ENCODE peak calls at places on chromosome 20, in four cellular contexts. One of them, this sample, is unnamed. For H3K4me1, the result is how much of the 10 kb centered on the place peaks cover.

GRCh38 chr20:36745234-36745926 is 510 bp downstream of the NDRG3 start:
- DNase-seq in stomach: peak
- DNase-seq in HCT116: no peak
- DNase-seq in right lobe of liver: peak
- DNase-seq in this sample: peak

GRCh38 chr20:50824137-50824536 is 29.3 kb downstream of the BCAS4 start:
- DNase-seq in stomach: peak
- DNase-seq in HCT116: no peak
- DNase-seq in right lobe of liver: no peak
- DNase-seq in this sample: peak

GRCh38 chr20:57106030-57106682 is 160.3 kb downstream of the BMP7 start:
- DNase-seq in stomach: no peak
- DNase-seq in HCT116: peak
- DNase-seq in right lobe of liver: no peak
- DNase-seq in this sample: no peak

GRCh38 chr20:49400410-49400809 is 82.1 kb downstream of the KCNB1 start:
- DNase-seq in stomach: no peak
- DNase-seq in HCT116: no peak
- DNase-seq in right lobe of liver: no peak
- DNase-seq in this sample: peak

GRCh38 chr20:58017237-58017969 is 211.1 kb downstream of the ANKRD60 start:
- DNase-seq in stomach: peak
- DNase-seq in HCT116: peak
- DNase-seq in right lobe of liver: no peak
- DNase-seq in this sample: peak

GRCh38 chr20:57500941-57501340 is 24.0 kb downstream of the CTCFL start:
- DNase-seq in stomach: no peak
- DNase-seq in HCT116: no peak
- DNase-seq in right lobe of liver: no peak
- DNase-seq in this sample: no peak

GRCh38 chr20:8303651-8304050 is 171.6 kb downstream of the PLCB1 start:
- DNase-seq in stomach: no peak
- DNase-seq in HCT116: no peak
- DNase-seq in right lobe of liver: no peak
- DNase-seq in this sample: no peak

GRCh38 chr20:56581701-56582100 is 47.4 kb upstream of the TFAP2C start:
- DNase-seq in stomach: no peak
- DNase-seq in HCT116: no peak
- DNase-seq in right lobe of liver: peak
- DNase-seq in this sample: no peak

GRCh38 chr20:57509665-57510237 is 15.2 kb downstream of the CTCFL start:
- DNase-seq in stomach: peak
- DNase-seq in HCT116: peak
- DNase-seq in right lobe of liver: no peak
- DNase-seq in this sample: no peak

GRCh38 chr20:5844063-5844681 is 94.0 kb downstream of the SHLD1 start:
- DNase-seq in stomach: no peak
- DNase-seq in HCT116: peak
- DNase-seq in right lobe of liver: no peak
- DNase-seq in this sample: no peak

GRCh38 chr20:62387993-62388635 is 1.2 kb downstream of the RPS21 start:
- DNase-seq in stomach: no peak
- DNase-seq in HCT116: no peak
- DNase-seq in right lobe of liver: no peak
- DNase-seq in this sample: no peak

GRCh38 chr20:49694450-49695071 is 19.1 kb downstream of the B4GALT5 start:
- DNase-seq in stomach: no peak
- DNase-seq in HCT116: no peak
- DNase-seq in right lobe of liver: no peak
- DNase-seq in this sample: no peak

DNA sequence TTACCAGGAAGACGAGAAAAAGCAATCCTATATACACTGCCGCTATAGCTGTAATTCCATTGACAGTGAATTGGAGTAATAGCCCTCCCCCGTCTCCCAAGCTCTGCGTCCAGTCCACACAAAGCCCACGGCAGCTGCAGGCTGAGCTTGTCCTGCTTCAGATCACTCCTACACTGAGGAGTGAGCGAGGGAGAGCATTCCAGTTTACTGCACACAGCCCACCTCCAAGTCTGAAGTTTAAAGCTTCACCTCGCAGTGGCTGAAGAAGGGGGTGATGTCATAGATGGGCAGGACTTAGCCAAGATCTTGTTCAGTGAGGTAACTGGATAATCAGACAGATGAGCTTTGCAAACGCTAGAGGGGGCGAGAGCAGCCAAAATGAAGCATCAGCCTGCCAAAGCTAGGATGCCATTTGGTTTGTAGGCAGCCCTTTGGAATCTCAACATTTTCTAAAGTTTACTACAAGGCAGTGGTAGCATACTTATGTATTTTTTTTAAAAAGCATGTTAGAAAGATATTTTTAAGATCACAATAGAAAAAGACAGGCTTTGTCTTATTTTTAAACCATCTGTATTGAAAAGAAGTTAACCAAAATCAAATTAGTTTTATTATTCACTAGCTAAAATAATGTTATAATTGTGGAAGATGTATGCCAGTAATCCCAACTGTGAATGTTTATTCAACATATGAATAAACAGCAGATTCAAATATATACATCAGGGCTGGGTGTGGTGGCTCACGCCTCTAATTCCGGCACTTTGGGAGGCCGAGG is at the start of gene FLRT3:
- DNase-seq in stomach: peak
- DNase-seq in HCT116: peak
- DNase-seq in right lobe of liver: peak
- DNase-seq in this sample: peak
- TF ChIP-seq POLR2A in stomach: no peak
- TF ChIP-seq POLR2A in HCT116: no peak
- TF ChIP-seq POLR2A in right lobe of liver: peak
- TF ChIP-seq POLR2A in this sample: peak

GRCh38 chr20:24767623-24768100 is 181.4 kb upstream of the CST7 start:
- DNase-seq in stomach: peak
- DNase-seq in HCT116: no peak
- DNase-seq in right lobe of liver: no peak
- DNase-seq in this sample: no peak
- H3K4me1 ChIP-seq in stomach: under half
- H3K4me1 ChIP-seq in HCT116: under half
- H3K4me1 ChIP-seq in right lobe of liver: under half
- H3K4me1 ChIP-seq in this sample: under half

DNA sequence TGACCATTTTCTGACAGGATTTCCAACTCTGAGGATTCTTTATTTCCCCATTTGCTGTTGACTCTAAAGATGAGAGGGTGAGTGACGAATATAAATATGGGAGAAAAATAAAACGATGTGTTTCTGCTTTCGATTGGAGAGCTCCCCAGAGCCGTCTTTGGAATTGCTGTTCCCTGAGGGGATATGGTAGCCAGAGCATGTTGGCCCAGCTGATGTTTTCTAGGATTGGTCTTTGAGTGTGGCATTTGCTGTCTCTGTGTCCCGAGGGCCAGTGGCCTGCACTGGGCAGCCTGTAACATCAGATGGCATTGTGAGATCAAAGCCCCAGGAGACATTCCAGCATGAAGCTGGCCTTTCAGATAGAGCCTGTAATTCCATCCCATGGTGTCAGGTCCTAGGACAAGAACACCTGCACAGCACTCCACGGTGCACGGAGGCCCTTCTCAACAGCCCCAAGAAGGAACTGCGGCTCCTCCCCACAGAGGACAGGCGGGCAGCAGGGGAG is 26.7 kb downstream of the PKIG start:
- DNase-seq in stomach: no peak
- DNase-seq in HCT116: no peak
- DNase-seq in right lobe of liver: no peak
- DNase-seq in this sample: no peak
- H3K4me3 ChIP-seq in stomach: peak
- H3K4me3 ChIP-seq in HCT116: no peak
- H3K4me3 ChIP-seq in right lobe of liver: peak
- H3K4me3 ChIP-seq in this sample: peak

GRCh38 chr20:33656783-33657703 is 5.1 kb upstream of the C20orf144 start:
- DNase-seq in stomach: no peak
- DNase-seq in HCT116: no peak
- DNase-seq in right lobe of liver: no peak
- DNase-seq in this sample: peak
- TF ChIP-seq POLR2A in stomach: no peak
- TF ChIP-seq POLR2A in HCT116: no peak
- TF ChIP-seq POLR2A in right lobe of liver: no peak
- TF ChIP-seq POLR2A in this sample: no peak

DNA sequence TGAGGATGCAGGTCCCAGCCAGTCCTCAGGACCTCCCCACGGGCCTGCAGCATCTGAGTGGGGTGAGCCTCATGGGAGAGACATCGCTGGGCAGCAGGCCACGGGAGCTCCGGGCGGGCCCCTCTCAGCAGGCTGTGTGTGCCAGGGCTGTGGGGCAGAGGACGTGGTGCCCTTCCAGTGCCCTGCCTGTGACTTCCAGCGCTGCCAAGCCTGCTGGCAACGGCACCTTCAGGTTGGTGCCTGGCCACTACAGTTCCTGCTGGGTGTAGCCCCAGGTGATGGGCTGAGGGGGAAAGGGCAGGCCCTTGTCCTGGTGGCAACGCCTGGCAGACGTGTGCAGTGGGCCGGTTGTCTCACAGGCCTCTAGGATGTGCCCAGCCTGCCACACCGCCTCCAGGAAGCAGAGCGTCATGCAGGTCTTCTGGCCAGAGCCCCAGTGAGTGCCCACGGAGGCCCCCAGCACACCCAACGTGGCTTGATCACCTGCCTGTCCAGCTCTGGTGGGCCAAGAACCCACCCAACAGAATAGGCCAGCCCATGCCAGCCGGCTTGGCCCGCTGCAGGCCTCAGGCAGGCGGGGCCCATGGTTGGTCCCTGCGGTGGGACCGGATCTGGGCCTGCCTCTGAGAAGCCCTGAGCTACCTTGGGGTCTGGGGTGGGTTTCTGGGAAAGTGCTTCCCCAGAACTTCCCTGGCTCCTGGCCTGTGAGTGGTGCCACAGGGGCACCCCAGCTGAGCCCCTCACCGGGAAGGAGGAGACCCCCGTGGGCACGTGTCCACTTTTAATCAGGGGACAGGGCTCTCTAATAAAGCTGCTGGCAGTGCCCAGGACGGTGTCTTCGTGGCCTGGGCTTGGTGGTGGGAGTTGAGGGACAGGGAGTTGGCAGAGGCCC is 787 bp upstream of the TNFRSF6B start:
- DNase-seq in stomach: peak
- DNase-seq in HCT116: no peak
- DNase-seq in right lobe of liver: peak
- DNase-seq in this sample: peak
- H3K4me1 ChIP-seq in stomach: under half
- H3K4me1 ChIP-seq in HCT116: under half
- H3K4me1 ChIP-seq in right lobe of liver: under half
- H3K4me1 ChIP-seq in this sample: under half

DNA sequence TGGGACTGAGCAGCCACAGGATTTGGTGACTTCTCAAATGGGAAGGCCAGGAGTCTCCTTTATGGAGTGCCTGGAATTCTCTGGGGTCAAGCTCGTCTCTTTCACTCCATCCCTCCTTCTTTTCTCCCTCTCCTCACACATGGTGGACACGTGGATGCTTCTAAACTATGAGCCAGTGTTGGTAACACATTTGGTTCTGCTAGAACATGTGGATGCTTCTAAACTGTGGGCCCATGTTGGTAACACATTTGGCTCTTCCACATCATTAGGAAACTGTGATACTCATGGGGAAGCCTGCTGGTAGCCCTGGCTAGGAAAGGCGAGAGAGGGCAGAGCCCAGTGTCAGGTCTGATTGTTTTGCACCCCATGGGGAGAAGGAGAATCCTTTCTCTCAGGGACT is 3.9 kb upstream of the CST4 start:
- DNase-seq in stomach: no peak
- DNase-seq in HCT116: no peak
- DNase-seq in right lobe of liver: no peak
- DNase-seq in this sample: no peak
- H3K4me3 ChIP-seq in stomach: no peak
- H3K4me3 ChIP-seq in HCT116: no peak
- H3K4me3 ChIP-seq in right lobe of liver: no peak
- H3K4me3 ChIP-seq in this sample: no peak

GRCh38 chr20:41249371-41249770 is 68.2 kb downstream of the ZHX3 start:
- DNase-seq in stomach: no peak
- DNase-seq in HCT116: no peak
- DNase-seq in right lobe of liver: no peak
- DNase-seq in this sample: peak

GRCh38 chr20:41249781-41250281 is 67.7 kb downstream of the ZHX3 start:
- DNase-seq in stomach: no peak
- DNase-seq in HCT116: no peak
- DNase-seq in right lobe of liver: no peak
- DNase-seq in this sample: peak

GRCh38 chr20:41245086-41245707 is 72.3 kb downstream of the ZHX3 start:
- DNase-seq in stomach: no peak
- DNase-seq in HCT116: no peak
- DNase-seq in right lobe of liver: no peak
- DNase-seq in this sample: peak

GRCh38 chr20:41247523-41248370 is 69.8 kb downstream of the ZHX3 start:
- DNase-seq in stomach: no peak
- DNase-seq in HCT116: no peak
- DNase-seq in right lobe of liver: no peak
- DNase-seq in this sample: no peak

DNA sequence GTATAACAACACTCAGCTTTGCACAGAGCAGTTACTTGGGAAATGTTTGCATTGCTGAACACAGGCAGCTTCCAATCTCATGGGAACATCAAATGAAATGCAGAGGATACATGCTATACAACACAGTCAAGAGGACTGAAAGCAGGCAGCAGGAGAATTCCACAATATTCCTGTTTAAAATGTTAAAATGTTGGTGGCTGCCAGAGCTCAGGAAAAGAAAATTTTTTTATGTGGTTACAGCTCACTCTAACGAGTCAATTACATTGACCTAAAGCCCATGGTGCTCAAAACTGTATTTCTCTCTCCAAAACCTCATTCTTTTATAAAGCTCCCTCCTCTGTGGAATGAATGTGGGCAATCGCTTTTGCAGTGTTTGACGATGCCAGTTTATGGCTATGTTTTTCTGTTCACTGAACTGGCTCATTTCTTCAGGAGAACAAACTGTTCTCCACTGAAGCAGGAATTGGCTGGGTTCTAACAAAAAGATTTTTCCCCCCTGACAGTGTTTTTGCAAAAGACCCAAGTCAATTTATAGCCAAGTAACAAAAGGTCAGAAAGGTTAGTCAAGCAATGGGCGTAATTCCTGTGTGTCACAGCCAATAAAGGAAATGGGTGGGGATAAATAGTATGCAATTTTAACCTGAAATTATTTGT is 69.0 kb downstream of the ZHX3 start:
- DNase-seq in stomach: no peak
- DNase-seq in HCT116: no peak
- DNase-seq in right lobe of liver: no peak
- DNase-seq in this sample: no peak
- TF ChIP-seq POLR2A in stomach: no peak
- TF ChIP-seq POLR2A in HCT116: no peak
- TF ChIP-seq POLR2A in right lobe of liver: peak
- TF ChIP-seq POLR2A in this sample: no peak